ENCODE peak calls at places on chromosomes 5 and 9, in ten cellular contexts. One of them, this sample, is unnamed.

GRCh38 chr5:154115314-154115713 is 75.2 kb upstream of the GALNT10 start:
- DNase-seq in upper lobe of left lung: no peak
- DNase-seq in A673: no peak
- DNase-seq in left ventricle myocardium inferior: no peak
- DNase-seq in AG09309: no peak
- DNase-seq in dorsolateral prefrontal cortex: no peak
- DNase-seq in IMR-90: no peak
- DNase-seq in uterus: no peak
- DNase-seq in mammary epithelial cell: no peak
- DNase-seq in pancreas: no peak
- DNase-seq in this sample: no peak

GRCh38 chr5:146902471-146902870 is 23.9 kb upstream of the PPP2R2B start:
- DNase-seq in A673: no peak
- DNase-seq in dorsolateral prefrontal cortex: no peak
- DNase-seq in left ventricle myocardium inferior: no peak
- DNase-seq in upper lobe of left lung: no peak
- DNase-seq in uterus: no peak
- DNase-seq in IMR-90: no peak
- DNase-seq in AG09309: no peak
- DNase-seq in mammary epithelial cell: no peak
- DNase-seq in pancreas: no peak
- DNase-seq in this sample: no peak

GRCh38 chr5:149651686-149652085 is 70.4 kb downstream of the ARHGEF37 start:
- DNase-seq in left ventricle myocardium inferior: no peak
- DNase-seq in mammary epithelial cell: no peak
- DNase-seq in IMR-90: no peak
- DNase-seq in pancreas: no peak
- DNase-seq in A673: peak
- DNase-seq in upper lobe of left lung: no peak
- DNase-seq in uterus: no peak
- DNase-seq in AG09309: no peak
- DNase-seq in dorsolateral prefrontal cortex: no peak
- DNase-seq in this sample: no peak

GRCh38 chr5:161400583-161400982 is 145.9 kb downstream of the GABRB2 start:
- DNase-seq in mammary epithelial cell: no peak
- DNase-seq in upper lobe of left lung: no peak
- DNase-seq in uterus: no peak
- DNase-seq in dorsolateral prefrontal cortex: no peak
- DNase-seq in AG09309: no peak
- DNase-seq in IMR-90: no peak
- DNase-seq in left ventricle myocardium inferior: no peak
- DNase-seq in pancreas: peak
- DNase-seq in A673: no peak
- DNase-seq in this sample: no peak

GRCh38 chr5:73591698-73592501 is 26.4 kb downstream of the UTP15 start:
- DNase-seq in upper lobe of left lung: no peak
- DNase-seq in uterus: no peak
- DNase-seq in IMR-90: peak
- DNase-seq in pancreas: no peak
- DNase-seq in A673: peak
- DNase-seq in AG09309: no peak
- DNase-seq in mammary epithelial cell: peak
- DNase-seq in dorsolateral prefrontal cortex: no peak
- DNase-seq in left ventricle myocardium inferior: no peak
- DNase-seq in this sample: peak

GRCh38 chr5:139177809-139178581 is 20.2 kb downstream of the SIL1 start:
- DNase-seq in pancreas: peak
- DNase-seq in AG09309: no peak
- DNase-seq in left ventricle myocardium inferior: peak
- DNase-seq in uterus: no peak
- DNase-seq in IMR-90: peak
- DNase-seq in dorsolateral prefrontal cortex: no peak
- DNase-seq in upper lobe of left lung: peak
- DNase-seq in A673: no peak
- DNase-seq in mammary epithelial cell: no peak
- DNase-seq in this sample: peak

GRCh38 chr9:28779240-28779639 is 1206.0 kb upstream of the C9orf72 start:
- DNase-seq in A673: peak
- DNase-seq in IMR-90: no peak
- DNase-seq in uterus: no peak
- DNase-seq in upper lobe of left lung: no peak
- DNase-seq in dorsolateral prefrontal cortex: no peak
- DNase-seq in left ventricle myocardium inferior: no peak
- DNase-seq in mammary epithelial cell: peak
- DNase-seq in pancreas: no peak
- DNase-seq in AG09309: no peak
- DNase-seq in this sample: peak

GRCh38 chr9:33329996-33330395 is 39.7 kb downstream of the NFX1 start:
- DNase-seq in AG09309: no peak
- DNase-seq in uterus: no peak
- DNase-seq in IMR-90: peak
- DNase-seq in pancreas: no peak
- DNase-seq in left ventricle myocardium inferior: no peak
- DNase-seq in dorsolateral prefrontal cortex: no peak
- DNase-seq in mammary epithelial cell: peak
- DNase-seq in A673: no peak
- DNase-seq in upper lobe of left lung: no peak
- DNase-seq in this sample: peak

GRCh38 chr9:19122490-19123042 is 4.7 kb downstream of the PLIN2 start:
- DNase-seq in IMR-90: no peak
- DNase-seq in pancreas: no peak
- DNase-seq in uterus: no peak
- DNase-seq in dorsolateral prefrontal cortex: no peak
- DNase-seq in upper lobe of left lung: no peak
- DNase-seq in left ventricle myocardium inferior: no peak
- DNase-seq in AG09309: no peak
- DNase-seq in mammary epithelial cell: no peak
- DNase-seq in A673: no peak
- DNase-seq in this sample: no peak

GRCh38 chr9:19120846-19121245 is 6.4 kb downstream of the PLIN2 start:
- DNase-seq in uterus: no peak
- DNase-seq in upper lobe of left lung: no peak
- DNase-seq in A673: no peak
- DNase-seq in AG09309: no peak
- DNase-seq in IMR-90: no peak
- DNase-seq in pancreas: no peak
- DNase-seq in dorsolateral prefrontal cortex: no peak
- DNase-seq in mammary epithelial cell: no peak
- DNase-seq in left ventricle myocardium inferior: no peak
- DNase-seq in this sample: no peak

GRCh38 chr9:19119801-19120440 is 7.4 kb downstream of the PLIN2 start:
- DNase-seq in AG09309: no peak
- DNase-seq in IMR-90: no peak
- DNase-seq in uterus: no peak
- DNase-seq in A673: no peak
- DNase-seq in dorsolateral prefrontal cortex: no peak
- DNase-seq in upper lobe of left lung: no peak
- DNase-seq in mammary epithelial cell: peak
- DNase-seq in pancreas: no peak
- DNase-seq in left ventricle myocardium inferior: no peak
- DNase-seq in this sample: no peak

GRCh38 chr9:19127881-19128719 is 808 bp upstream of the PLIN2 start:
- DNase-seq in A673: no peak
- DNase-seq in pancreas: peak
- DNase-seq in left ventricle myocardium inferior: peak
- DNase-seq in dorsolateral prefrontal cortex: no peak
- DNase-seq in IMR-90: no peak
- DNase-seq in upper lobe of left lung: no peak
- DNase-seq in mammary epithelial cell: no peak
- DNase-seq in uterus: peak
- DNase-seq in AG09309: no peak
- DNase-seq in this sample: peak

GRCh38 chr9:19124430-19124793 is 2.9 kb downstream of the PLIN2 start:
- DNase-seq in left ventricle myocardium inferior: no peak
- DNase-seq in mammary epithelial cell: no peak
- DNase-seq in pancreas: no peak
- DNase-seq in dorsolateral prefrontal cortex: no peak
- DNase-seq in uterus: no peak
- DNase-seq in A673: no peak
- DNase-seq in upper lobe of left lung: no peak
- DNase-seq in IMR-90: no peak
- DNase-seq in AG09309: no peak
- DNase-seq in this sample: peak
- H3K4me3 ChIP-seq in left ventricle myocardium inferior: peak
- H3K4me3 ChIP-seq in mammary epithelial cell: no peak
- H3K4me3 ChIP-seq in pancreas: no peak
- H3K4me3 ChIP-seq in dorsolateral prefrontal cortex: no peak
- H3K4me3 ChIP-seq in uterus: no peak
- H3K4me3 ChIP-seq in A673: no peak
- H3K4me3 ChIP-seq in upper lobe of left lung: peak
- H3K4me3 ChIP-seq in IMR-90: no peak
- H3K4me3 ChIP-seq in AG09309: no peak
- H3K4me3 ChIP-seq in this sample: peak

GRCh38 chr5:108484035-108484434 is 102.1 kb upstream of the FBXL17 start:
- DNase-seq in mammary epithelial cell: no peak
- DNase-seq in pancreas: no peak
- DNase-seq in left ventricle myocardium inferior: no peak
- DNase-seq in AG09309: no peak
- DNase-seq in uterus: no peak
- DNase-seq in IMR-90: no peak
- DNase-seq in A673: no peak
- DNase-seq in dorsolateral prefrontal cortex: no peak
- DNase-seq in upper lobe of left lung: no peak
- DNase-seq in this sample: no peak

GRCh38 chr5:108481355-108481931 is 99.5 kb upstream of the FBXL17 start:
- DNase-seq in uterus: no peak
- DNase-seq in pancreas: no peak
- DNase-seq in left ventricle myocardium inferior: no peak
- DNase-seq in AG09309: peak
- DNase-seq in IMR-90: peak
- DNase-seq in dorsolateral prefrontal cortex: no peak
- DNase-seq in mammary epithelial cell: peak
- DNase-seq in A673: peak
- DNase-seq in upper lobe of left lung: no peak
- DNase-seq in this sample: peak
- TF ChIP-seq CTCF in uterus: no peak
- TF ChIP-seq CTCF in pancreas: no peak
- TF ChIP-seq CTCF in left ventricle myocardium inferior: peak
- TF ChIP-seq CTCF in AG09309: peak
- TF ChIP-seq CTCF in IMR-90: peak
- TF ChIP-seq CTCF in dorsolateral prefrontal cortex: peak
- TF ChIP-seq CTCF in mammary epithelial cell: peak
- TF ChIP-seq CTCF in A673: peak
- TF ChIP-seq CTCF in upper lobe of left lung: no peak
- TF ChIP-seq CTCF in this sample: peak

GRCh38 chr9:70080481-70081119 is 37.0 kb downstream of the MAMDC2 start:
- DNase-seq in A673: no peak
- DNase-seq in dorsolateral prefrontal cortex: no peak
- DNase-seq in IMR-90: peak
- DNase-seq in AG09309: peak
- DNase-seq in mammary epithelial cell: peak
- DNase-seq in left ventricle myocardium inferior: no peak
- DNase-seq in pancreas: peak
- DNase-seq in upper lobe of left lung: no peak
- DNase-seq in uterus: no peak
- DNase-seq in this sample: peak

GRCh38 chr9:70085241-70085640 is 41.6 kb downstream of the MAMDC2 start:
- DNase-seq in AG09309: no peak
- DNase-seq in uterus: no peak
- DNase-seq in IMR-90: peak
- DNase-seq in A673: peak
- DNase-seq in left ventricle myocardium inferior: no peak
- DNase-seq in pancreas: no peak
- DNase-seq in upper lobe of left lung: no peak
- DNase-seq in mammary epithelial cell: no peak
- DNase-seq in dorsolateral prefrontal cortex: no peak
- DNase-seq in this sample: peak

GRCh38 chr9:70083429-70083828 is 39.8 kb downstream of the MAMDC2 start:
- DNase-seq in pancreas: no peak
- DNase-seq in dorsolateral prefrontal cortex: no peak
- DNase-seq in uterus: peak
- DNase-seq in upper lobe of left lung: no peak
- DNase-seq in IMR-90: no peak
- DNase-seq in AG09309: no peak
- DNase-seq in A673: no peak
- DNase-seq in left ventricle myocardium inferior: no peak
- DNase-seq in mammary epithelial cell: peak
- DNase-seq in this sample: peak

GRCh38 chr9:70079364-70080103 is 35.9 kb downstream of the MAMDC2 start:
- DNase-seq in mammary epithelial cell: peak
- DNase-seq in uterus: peak
- DNase-seq in A673: no peak
- DNase-seq in pancreas: peak
- DNase-seq in AG09309: peak
- DNase-seq in left ventricle myocardium inferior: no peak
- DNase-seq in dorsolateral prefrontal cortex: no peak
- DNase-seq in IMR-90: peak
- DNase-seq in upper lobe of left lung: peak
- DNase-seq in this sample: peak

DNA sequence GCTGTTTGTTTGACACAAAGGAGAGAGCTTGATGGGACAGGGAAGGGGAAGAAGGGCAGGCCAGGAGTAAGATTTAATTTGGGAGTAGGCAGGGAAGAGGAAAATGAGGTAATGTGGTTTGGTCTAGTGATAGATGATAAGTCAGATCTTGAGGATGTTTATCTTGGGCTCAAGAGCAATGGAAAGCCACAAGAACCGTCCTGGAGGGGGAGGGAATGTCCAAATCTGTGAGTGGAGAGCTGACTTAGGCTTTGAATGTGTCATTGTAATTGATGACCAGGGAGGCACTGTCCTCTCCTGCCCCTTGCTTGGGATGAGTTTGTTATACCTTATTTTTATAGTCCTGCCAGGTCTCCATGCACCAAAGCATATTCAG is 37.5 kb downstream of the MAMDC2 start:
- DNase-seq in dorsolateral prefrontal cortex: no peak
- DNase-seq in IMR-90: peak
- DNase-seq in mammary epithelial cell: peak
- DNase-seq in pancreas: no peak
- DNase-seq in uterus: peak
- DNase-seq in A673: no peak
- DNase-seq in left ventricle myocardium inferior: no peak
- DNase-seq in upper lobe of left lung: no peak
- DNase-seq in AG09309: no peak
- DNase-seq in this sample: peak
- H3K4me3 ChIP-seq in dorsolateral prefrontal cortex: no peak
- H3K4me3 ChIP-seq in IMR-90: no peak
- H3K4me3 ChIP-seq in mammary epithelial cell: no peak
- H3K4me3 ChIP-seq in pancreas: no peak
- H3K4me3 ChIP-seq in uterus: no peak
- H3K4me3 ChIP-seq in A673: no peak
- H3K4me3 ChIP-seq in left ventricle myocardium inferior: no peak
- H3K4me3 ChIP-seq in upper lobe of left lung: no peak
- H3K4me3 ChIP-seq in AG09309: no peak
- H3K4me3 ChIP-seq in this sample: no peak

DNA sequence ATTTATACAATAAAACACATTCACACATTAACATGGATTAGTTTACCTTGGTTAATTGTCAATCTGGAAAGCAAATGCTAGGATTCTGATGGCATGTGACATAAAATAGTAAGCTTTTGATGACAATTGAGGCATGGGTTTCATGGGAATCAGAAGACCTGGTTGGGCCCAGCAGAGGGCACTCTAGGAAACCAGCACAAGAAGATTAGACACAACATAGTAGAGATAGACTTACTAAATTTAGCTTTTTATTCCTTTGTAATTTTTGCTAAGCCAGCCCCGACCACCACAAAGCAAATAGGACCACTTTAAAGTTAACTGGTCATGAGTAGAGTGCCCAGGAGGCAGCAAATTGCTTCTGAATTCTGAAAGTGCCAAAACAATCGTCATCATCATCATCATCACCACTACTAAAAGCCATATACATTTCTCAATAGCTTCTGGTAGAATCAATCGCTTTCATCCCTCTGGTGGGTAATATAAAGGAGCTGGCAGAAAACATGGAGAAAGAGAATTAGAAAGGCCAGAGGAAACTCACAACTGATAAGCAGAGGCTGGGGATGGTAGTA is 163.2 kb downstream of the ARRDC3 start:
- DNase-seq in pancreas: no peak
- DNase-seq in upper lobe of left lung: no peak
- DNase-seq in AG09309: peak
- DNase-seq in uterus: no peak
- DNase-seq in dorsolateral prefrontal cortex: no peak
- DNase-seq in A673: peak
- DNase-seq in left ventricle myocardium inferior: no peak
- DNase-seq in mammary epithelial cell: no peak
- DNase-seq in IMR-90: peak
- DNase-seq in this sample: no peak
- TF ChIP-seq CTCF in pancreas: no peak
- TF ChIP-seq CTCF in upper lobe of left lung: no peak
- TF ChIP-seq CTCF in AG09309: peak
- TF ChIP-seq CTCF in uterus: no peak
- TF ChIP-seq CTCF in dorsolateral prefrontal cortex: peak
- TF ChIP-seq CTCF in A673: peak
- TF ChIP-seq CTCF in left ventricle myocardium inferior: peak
- TF ChIP-seq CTCF in mammary epithelial cell: peak
- TF ChIP-seq CTCF in IMR-90: peak
- TF ChIP-seq CTCF in this sample: peak

This sample was measured in fibroblast of the aortic adventitia.